ENCODE peak calls at places on chromosomes 16 and 17, in six cellular contexts. One of them, this sample, is unnamed.

GRCh38 chr16:31403590-31404352 is 10.6 kb downstream of the ITGAD start:
- DNase-seq in head of caudate nucleus: no peak
- DNase-seq in cerebellar nuclear complex: no peak
- DNase-seq in kidney: no peak
- DNase-seq in NCI-H2029 treated with DMSO at 0.1 percent for 48 hours: no peak
- DNase-seq in mucosa of descending colon: no peak
- DNase-seq in this sample: no peak

GRCh38 chr17:29091591-29092291 is 48.8 kb downstream of the PIPOX start:
- DNase-seq in kidney: no peak
- DNase-seq in cerebellar nuclear complex: no peak
- DNase-seq in head of caudate nucleus: no peak
- DNase-seq in NCI-H2029 treated with DMSO at 0.1 percent for 48 hours: peak
- DNase-seq in mucosa of descending colon: no peak
- DNase-seq in this sample: no peak

GRCh38 chr17:69268442-69269068 is 39.9 kb upstream of the ABCA10 start:
- DNase-seq in cerebellar nuclear complex: no peak
- DNase-seq in kidney: no peak
- DNase-seq in mucosa of descending colon: no peak
- DNase-seq in head of caudate nucleus: no peak
- DNase-seq in NCI-H2029 treated with DMSO at 0.1 percent for 48 hours: no peak
- DNase-seq in this sample: no peak

GRCh38 chr16:49461517-49461951 is 87.9 kb downstream of the C16orf78 start:
- DNase-seq in head of caudate nucleus: peak
- DNase-seq in cerebellar nuclear complex: no peak
- DNase-seq in NCI-H2029 treated with DMSO at 0.1 percent for 48 hours: no peak
- DNase-seq in kidney: no peak
- DNase-seq in mucosa of descending colon: no peak
- DNase-seq in this sample: no peak

GRCh38 chr16:56263711-56264608 is 72.7 kb downstream of the GNAO1 start:
- DNase-seq in head of caudate nucleus: peak
- DNase-seq in cerebellar nuclear complex: no peak
- DNase-seq in mucosa of descending colon: no peak
- DNase-seq in NCI-H2029 treated with DMSO at 0.1 percent for 48 hours: no peak
- DNase-seq in kidney: peak
- DNase-seq in this sample: peak

GRCh38 chr17:17716837-17717523 is 35.7 kb downstream of the RAI1 start:
- DNase-seq in cerebellar nuclear complex: no peak
- DNase-seq in NCI-H2029 treated with DMSO at 0.1 percent for 48 hours: no peak
- DNase-seq in head of caudate nucleus: no peak
- DNase-seq in mucosa of descending colon: no peak
- DNase-seq in kidney: no peak
- DNase-seq in this sample: no peak

GRCh38 chr17:45234641-45235040 is 13.0 kb downstream of the FMNL1 start:
- DNase-seq in head of caudate nucleus: no peak
- DNase-seq in mucosa of descending colon: no peak
- DNase-seq in kidney: no peak
- DNase-seq in NCI-H2029 treated with DMSO at 0.1 percent for 48 hours: no peak
- DNase-seq in cerebellar nuclear complex: no peak
- DNase-seq in this sample: no peak

GRCh38 chr17:4560837-4561241 is 462 bp upstream of the GGT6 start:
- DNase-seq in mucosa of descending colon: no peak
- DNase-seq in NCI-H2029 treated with DMSO at 0.1 percent for 48 hours: no peak
- DNase-seq in kidney: no peak
- DNase-seq in head of caudate nucleus: no peak
- DNase-seq in cerebellar nuclear complex: no peak
- DNase-seq in this sample: no peak

This sample was measured in pons.